ENCODE peak calls at places on chromosomes 6 and 20, in ten cellular contexts. B is adrenal gland, M is heart left ventricle, P is tibial nerve, W is body of pancreas, F is transverse colon, O is IMR-90, U is spleen, K is sigmoid colon, Y is upper lobe of left lung. Z is an unnamed sample. For H3K4me1, the result is how much of the 10 kb centered on the place peaks cover.

GRCh38 chr6:36793296-36793912 is 45.8 kb downstream of the CPNE5 start:
- DNase-seq in B (no peak), M (no peak), P (no peak), W (no peak), F (no peak), O (no peak), U (no peak), K (no peak), Y (no peak), Z (no peak)

GRCh38 chr20:36540551-36541211 is 638 bp upstream of the MYL9 start:
- DNase-seq in B (no peak), M (no peak), P (no peak), W (no peak), F (no peak), O (no peak), U (peak), K (peak), Y (no peak), Z (peak)

GRCh38 chr6:170008386-170008785 is 257.0 kb downstream of the ERMARD start:
- DNase-seq in B (peak), M (no peak), P (no peak), W (no peak), F (no peak), O (no peak), U (no peak), K (peak), Y (no peak), Z (no peak)

GRCh38 chr20:21436186-21436585 is 38.9 kb upstream of the NKX2-4 start:
- DNase-seq in B (no peak), M (no peak), P (no peak), W (no peak), F (no peak), O (peak), U (no peak), K (no peak), Y (no peak), Z (no peak)

GRCh38 chr6:169073311-169073710 is 180.3 kb downstream of the THBS2 start:
- DNase-seq in B (no peak), M (no peak), P (no peak), W (no peak), F (no peak), O (peak), U (no peak), K (no peak), Y (no peak), Z (no peak)

GRCh38 chr6:119034827-119035458 is 43.5 kb downstream of the FAM184A start:
- DNase-seq in B (no peak), M (no peak), P (no peak), W (peak), F (no peak), O (no peak), U (no peak), K (no peak), Y (no peak), Z (peak)

GRCh38 chr6:41470341-41471063 is 75.7 kb upstream of the FOXP4 start:
- DNase-seq in B (no peak), M (no peak), P (peak), W (peak), F (no peak), O (no peak), U (no peak), K (peak), Y (peak), Z (peak)

GRCh38 chr6:30002871-30003270 is 58.2 kb upstream of the POLR1H start:
- DNase-seq in B (peak), M (no peak), P (no peak), W (no peak), F (no peak), O (peak), U (no peak), K (no peak), Y (no peak), Z (no peak)

GRCh38 chr6:132760256-132760655 is 2.6 kb upstream of the VNN2 start:
- DNase-seq in B (no peak), M (no peak), P (no peak), W (no peak), F (no peak), O (no peak), U (no peak), K (no peak), Y (no peak), Z (no peak)

GRCh38 chr6:11532097-11532496 is 5.5 kb upstream of the TMEM170B start:
- DNase-seq in B (no peak), M (no peak), P (no peak), W (no peak), F (no peak), O (no peak), U (no peak), K (peak), Y (no peak), Z (no peak)

GRCh38 chr6:11650297-11650696 is 112.7 kb downstream of the TMEM170B start:
- DNase-seq in B (peak), M (peak), P (no peak), W (no peak), F (no peak), O (peak), U (no peak), K (no peak), Y (no peak), Z (no peak)

GRCh38 chr6:56693988-56694387 is 51.3 kb upstream of the DST start:
- DNase-seq in B (no peak), M (no peak), P (no peak), W (no peak), F (no peak), O (no peak), U (no peak), K (no peak), Y (no peak), Z (no peak)

GRCh38 chr20:45181639-45182038 is 6.9 kb downstream of the PI3 start:
- DNase-seq in B (no peak), M (no peak), P (no peak), W (no peak), F (no peak), O (no peak), U (no peak), K (no peak), Y (no peak), Z (no peak)

GRCh38 chr6:25477006-25477590 is 174.9 kb upstream of the SCGN start:
- DNase-seq in B (no peak), M (no peak), P (no peak), W (no peak), F (no peak), O (peak), U (no peak), K (no peak), Y (no peak), Z (no peak)

GRCh38 chr6:136528477-136528876 is 21.7 kb downstream of the MAP7 start:
- DNase-seq in B (no peak), M (no peak), P (no peak), W (no peak), F (no peak), O (no peak), U (no peak), K (no peak), Y (no peak), Z (no peak)

GRCh38 chr6:31007694-31008093 is 2.6 kb upstream of the MUC22 start:
- DNase-seq in B (no peak), M (no peak), P (no peak), W (no peak), F (no peak), O (peak), U (no peak), K (no peak), Y (peak), Z (no peak)

GRCh38 chr6:56093776-56094175 is 153.6 kb downstream of the COL21A1 start:
- DNase-seq in B (no peak), M (no peak), P (no peak), W (no peak), F (no peak), O (no peak), U (no peak), K (no peak), Y (no peak), Z (no peak)

GRCh38 chr6:126188271-126188909 is 151.5 kb upstream of the CENPW start:
- DNase-seq in B (no peak), M (no peak), P (no peak), W (no peak), F (no peak), O (peak), U (no peak), K (no peak), Y (no peak), Z (no peak)

GRCh38 chr6:139126255-139126654 is 8.6 kb upstream of the HECA start:
- DNase-seq in B (peak), M (no peak), P (peak), W (peak), F (no peak), O (peak), U (no peak), K (no peak), Y (no peak), Z (no peak)

GRCh38 chr6:163001341-163001740 is 273.6 kb downstream of the PACRG start:
- DNase-seq in B (no peak), M (no peak), P (no peak), W (no peak), F (no peak), O (no peak), U (no peak), K (no peak), Y (no peak), Z (no peak)

GRCh38 chr6:32074996-32075532 is 34.1 kb downstream of the TNXB start:
- DNase-seq in B (no peak), M (no peak), P (no peak), W (no peak), F (no peak), O (peak), U (no peak), K (no peak), Y (no peak), Z (no peak)

GRCh38 chr6:81772741-81773140 is 20.3 kb upstream of the TENT5A start:
- DNase-seq in B (no peak), M (no peak), P (no peak), W (no peak), F (no peak), O (peak), U (no peak), K (no peak), Y (no peak), Z (no peak)

DNA sequence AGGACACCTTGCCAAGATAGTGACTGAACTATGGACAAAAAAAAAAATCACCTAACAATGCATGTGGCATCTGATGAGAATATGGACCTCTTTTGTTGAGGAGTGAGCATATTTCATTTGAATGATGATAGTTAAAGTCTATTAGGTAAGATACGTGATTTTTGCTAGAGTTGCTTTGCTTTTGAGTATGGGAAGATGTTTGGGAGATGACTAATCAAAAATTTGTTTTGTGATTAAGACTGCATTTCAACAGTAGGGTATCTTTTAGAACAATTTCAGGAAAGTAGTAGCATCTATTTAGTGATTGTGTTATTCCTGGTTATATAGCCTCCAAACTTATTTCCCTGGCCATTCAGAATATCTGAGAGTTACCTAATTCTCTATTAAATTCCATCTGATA is 878.6 kb upstream of the CITED2 start:
- DNase-seq in B (no peak), M (no peak), P (no peak), W (no peak), F (no peak), O (peak), U (no peak), K (no peak), Y (no peak), Z (no peak)
- TF ChIP-seq CTCF in B (no peak), M (no peak), P (no peak), W (no peak), F (no peak), O (no peak), U (no peak), K (no peak), Y (no peak), Z (no peak)

GRCh38 chr6:112429226-112429625 is 82.1 kb downstream of the RFPL4B start:
- DNase-seq in B (no peak), M (no peak), P (no peak), W (peak), F (no peak), O (peak), U (no peak), K (no peak), Y (no peak), Z (peak)

GRCh38 chr6:112434896-112435295 is 87.8 kb downstream of the RFPL4B start:
- DNase-seq in B (no peak), M (no peak), P (no peak), W (no peak), F (no peak), O (no peak), U (no peak), K (no peak), Y (no peak), Z (no peak)

GRCh38 chr6:112431803-112432202 is 84.7 kb downstream of the RFPL4B start:
- DNase-seq in B (no peak), M (no peak), P (no peak), W (no peak), F (no peak), O (no peak), U (no peak), K (no peak), Y (no peak), Z (no peak)

GRCh38 chr6:112433457-112433856 is 86.3 kb downstream of the RFPL4B start:
- DNase-seq in B (no peak), M (no peak), P (no peak), W (no peak), F (no peak), O (no peak), U (no peak), K (no peak), Y (no peak), Z (no peak)

DNA sequence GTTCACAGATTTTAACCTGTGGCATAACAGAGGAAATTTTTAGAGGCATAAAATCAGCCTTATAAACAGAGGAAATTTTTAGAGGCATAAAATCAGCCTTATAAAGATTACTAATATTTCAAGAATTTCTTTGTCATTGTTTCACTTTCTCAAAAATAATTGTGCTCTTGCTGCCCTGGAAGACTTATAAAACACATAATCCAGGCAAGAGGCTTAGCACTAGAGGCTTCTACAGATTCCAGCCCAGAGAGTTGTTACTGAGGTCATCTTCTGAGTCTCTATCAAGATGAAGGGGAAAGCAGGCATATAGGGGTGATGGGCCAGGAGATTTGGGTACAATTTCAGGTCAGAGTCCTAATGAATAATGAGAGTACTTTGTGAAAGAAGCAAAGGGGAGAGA is 85.7 kb downstream of the RFPL4B start:
- DNase-seq in B (no peak), M (no peak), P (no peak), W (no peak), F (no peak), O (peak), U (no peak), K (no peak), Y (no peak), Z (no peak)
- TF ChIP-seq POLR2A in B (no peak), M (no peak), P (no peak), W (no peak), F (no peak), O (no peak), U (no peak), K (no peak), Y (no peak), Z (no peak)

GRCh38 chr6:35048031-35048613 is 93.0 kb downstream of the TCP11 start:
- DNase-seq in B (peak), M (no peak), P (no peak), W (peak), F (no peak), O (no peak), U (no peak), K (peak), Y (peak), Z (no peak)
- H3K4me1 ChIP-seq in B (half or more), M (half or more), P (half or more), W (half or more), F (half or more), O (under half), U (half or more), K (half or more), Y (half or more), Z (half or more)

DNA sequence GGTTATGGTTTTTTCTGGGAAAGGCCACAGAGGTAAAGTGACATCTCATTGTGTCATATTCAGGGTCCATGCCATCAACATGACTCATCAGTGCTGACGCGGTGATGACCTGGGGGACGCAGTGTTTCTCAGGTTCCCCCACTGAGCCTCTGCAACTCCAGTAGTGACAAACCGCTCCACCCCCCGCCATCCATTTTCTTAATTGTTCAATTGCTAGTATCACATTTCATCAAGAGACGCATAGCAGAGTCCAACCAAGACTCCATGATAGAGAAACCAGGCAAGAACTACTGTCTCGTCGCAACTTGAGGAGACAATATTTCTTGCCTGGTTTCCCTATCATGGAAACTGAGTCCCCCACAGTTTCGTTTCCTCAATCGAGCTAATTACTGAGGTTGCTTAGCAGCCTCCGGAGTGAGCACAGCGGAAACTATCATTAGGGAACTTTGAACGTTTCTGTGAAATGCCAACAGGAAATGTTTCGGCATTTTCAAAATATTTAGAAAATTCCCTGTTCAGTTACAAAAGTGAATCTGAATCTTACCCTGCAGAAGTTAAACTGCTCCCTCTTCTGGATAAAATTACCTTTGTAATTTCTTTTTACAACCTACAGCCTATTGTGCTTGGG is 12.2 kb upstream of the SERPINB1 start:
- DNase-seq in B (peak), M (no peak), P (peak), W (peak), F (peak), O (peak), U (no peak), K (no peak), Y (peak), Z (peak)
- TF ChIP-seq CTCF in B (peak), M (no peak), P (peak), W (peak), F (peak), O (peak), U (no peak), K (no peak), Y (no peak), Z (no peak)